ENCODE peak calls at places on chromosomes 16 and 17, in nine cellular contexts. L is caudate nucleus; J is H54; C is GM20000; E is stimulated activated CD8-positive, alpha-beta memory T cell treated with anti-CD3 and anti-CD28 coated beads, Interleukin-2, amount 100 ng/mL, for 48 hours; S is CD4-positive, alpha-beta T cell; K is GM12865; N is iPS-NIHi11; T is endothelial cell. Y is an unnamed sample.

GRCh38 chr17:48047113-48047740 is 932 bp upstream of the NFE2L1 start:
- DNase-seq in L (no peak), J (no peak), C (no peak), E (no peak), S (no peak), K (no peak), N (no peak), T (no peak), Y (peak)

GRCh38 chr17:8159459-8160223 is 3.1 kb downstream of the VAMP2 start:
- DNase-seq in L (no peak), J (no peak), C (no peak), E (no peak), S (no peak), K (no peak), N (no peak), T (no peak), Y (no peak)

GRCh38 chr16:1979271-1980025 is 1.8 kb downstream of the NOXO1 start:
- DNase-seq in L (no peak), J (no peak), C (no peak), E (no peak), S (no peak), K (no peak), N (peak), T (no peak), Y (no peak)

GRCh38 chr17:82858376-82859126 is 18.7 kb upstream of the ZNF750 start:
- DNase-seq in L (no peak), J (no peak), C (no peak), E (no peak), S (no peak), K (no peak), N (no peak), T (no peak), Y (no peak)

GRCh38 chr17:8384801-8385335 is 1.9 kb upstream of the RPL26 start:
- DNase-seq in L (no peak), J (peak), C (no peak), E (no peak), S (no peak), K (no peak), N (no peak), T (peak), Y (peak)

GRCh38 chr16:67022531-67023214 is 6.3 kb upstream of the CBFB start:
- DNase-seq in L (no peak), J (no peak), C (no peak), E (no peak), S (no peak), K (no peak), N (no peak), T (no peak), Y (no peak)

GRCh38 chr16:53692146-53692545 is 11.5 kb downstream of the RPGRIP1L start:
- DNase-seq in L (no peak), J (no peak), C (no peak), E (no peak), S (no peak), K (no peak), N (no peak), T (peak), Y (no peak)

GRCh38 chr16:30748634-30749445 is 615 bp downstream of the PHKG2 start:
- DNase-seq in L (no peak), J (no peak), C (peak), E (no peak), S (no peak), K (peak), N (peak), T (peak), Y (peak)

GRCh38 chr17:74452027-74452840 is 14.2 kb upstream of the CD300A start:
- DNase-seq in L (no peak), J (no peak), C (no peak), E (no peak), S (no peak), K (no peak), N (peak), T (no peak), Y (no peak)

GRCh38 chr17:81648707-81649085 is 7.6 kb downstream of the PDE6G start:
- DNase-seq in L (no peak), J (no peak), C (peak), E (no peak), S (no peak), K (no peak), N (no peak), T (no peak), Y (no peak)

GRCh38 chr17:31918701-31919128 is 17.2 kb upstream of the UTP6 start:
- DNase-seq in L (no peak), J (no peak), C (no peak), E (no peak), S (no peak), K (no peak), N (no peak), T (no peak), Y (no peak)

GRCh38 chr17:63682441-63682840 is 17.5 kb downstream of the LIMD2 start:
- DNase-seq in L (no peak), J (no peak), C (no peak), E (no peak), S (no peak), K (no peak), N (no peak), T (no peak), Y (no peak)

GRCh38 chr17:18033442-18034099 is 5.4 kb downstream of the ATPAF2 start:
- DNase-seq in L (peak), J (peak), C (peak), E (no peak), S (peak), K (peak), N (peak), T (peak), Y (peak)

GRCh38 chr17:77675816-77676799 is 282.4 kb upstream of the TNRC6C start:
- DNase-seq in L (no peak), J (no peak), C (no peak), E (no peak), S (no peak), K (no peak), N (no peak), T (no peak), Y (no peak)

GRCh38 chr16:72752004-72752695 is 295.8 kb downstream of the ZFHX3 start:
- DNase-seq in L (no peak), J (no peak), C (no peak), E (no peak), S (no peak), K (no peak), N (no peak), T (no peak), Y (no peak)

GRCh38 chr16:56532714-56533113 is 12.9 kb upstream of the BBS2 start:
- DNase-seq in L (no peak), J (no peak), C (no peak), E (no peak), S (no peak), K (no peak), N (peak), T (no peak), Y (no peak)

GRCh38 chr16:17565605-17566004 is 94.8 kb upstream of the XYLT1 start:
- DNase-seq in L (no peak), J (no peak), C (no peak), E (no peak), S (no peak), K (no peak), N (no peak), T (no peak), Y (no peak)

GRCh38 chr17:49901460-49902331 is 53.8 kb upstream of the TAC4 start:
- DNase-seq in L (no peak), J (no peak), C (no peak), E (no peak), S (no peak), K (no peak), N (peak), T (no peak), Y (no peak)

GRCh38 chr17:40552806-40553693 is 12.2 kb downstream of the CCR7 start:
- DNase-seq in L (no peak), J (no peak), C (no peak), E (no peak), S (no peak), K (no peak), N (no peak), T (no peak), Y (no peak)

GRCh38 chr17:4986403-4986802 is 1.1 kb downstream of the CAMTA2 start:
- DNase-seq in L (no peak), J (no peak), C (no peak), E (no peak), S (no peak), K (peak), N (no peak), T (no peak), Y (peak)

GRCh38 chr17:36107660-36108059 is 4.0 kb downstream of the CCL4 start:
- DNase-seq in L (no peak), J (no peak), C (no peak), E (no peak), S (no peak), K (no peak), N (no peak), T (no peak), Y (no peak)

GRCh38 chr16:87762620-87763019 is 3.2 kb downstream of the KLHDC4 start:
- DNase-seq in L (no peak), J (no peak), C (no peak), E (no peak), S (no peak), K (no peak), N (no peak), T (no peak), Y (no peak)

GRCh38 chr16:68404736-68405345 is 43.5 kb downstream of the SMPD3 start:
- DNase-seq in L (no peak), J (no peak), C (no peak), E (no peak), S (no peak), K (no peak), N (no peak), T (no peak), Y (no peak)

GRCh38 chr17:61361084-61361483 is 38.6 kb upstream of the TBX2 start:
- DNase-seq in L (no peak), J (peak), C (no peak), E (no peak), S (no peak), K (no peak), N (no peak), T (no peak), Y (no peak)

GRCh38 chr17:79201536-79202227 is 127.1 kb downstream of the ENGASE start:
- DNase-seq in L (peak), J (peak), C (no peak), E (no peak), S (no peak), K (no peak), N (no peak), T (no peak), Y (peak)

GRCh38 chr17:81481815-81482505 is 30.6 kb downstream of the ACTG1 start:
- DNase-seq in L (no peak), J (no peak), C (no peak), E (no peak), S (no peak), K (no peak), N (no peak), T (no peak), Y (no peak)

GRCh38 chr17:45396496-45397205 is 36.0 kb downstream of the ARHGAP27 start:
- DNase-seq in L (no peak), J (no peak), C (no peak), E (no peak), S (no peak), K (no peak), N (no peak), T (no peak), Y (no peak)

GRCh38 chr16:15403392-15403995 is 7.9 kb downstream of the MPV17L start:
- DNase-seq in L (no peak), J (no peak), C (no peak), E (no peak), S (no peak), K (peak), N (no peak), T (no peak), Y (no peak)

GRCh38 chr17:2170023-2170422 is 115.1 kb downstream of the HIC1 start:
- DNase-seq in L (no peak), J (no peak), C (peak), E (no peak), S (no peak), K (peak), N (peak), T (peak), Y (no peak)

GRCh38 chr17:34163681-34164080 is 91.4 kb upstream of the CCL2 start:
- DNase-seq in L (no peak), J (no peak), C (no peak), E (no peak), S (no peak), K (peak), N (peak), T (peak), Y (peak)

GRCh38 chr16:79821911-79822310 is 221.4 kb upstream of the MAF start:
- DNase-seq in L (no peak), J (no peak), C (no peak), E (no peak), S (no peak), K (no peak), N (no peak), T (no peak), Y (no peak)